ENCODE peak calls at places on chromosomes 3 and 15, in five cellular contexts. One of them, this sample, is unnamed.
A peak's percentile ranks its signal among the peaks of the same experiment; 100 is the strongest.

GRCh38 chr3:46695177-46695961 is 1.9 kb upstream of the ALS2CL start:
- DNase-seq in H9: peak; percentile 84
- DNase-seq in head of caudate nucleus: no peak
- DNase-seq in activated T-helper 1 cell treated with Interleukin-2 at 50 U/mL for 16 hours: peak; percentile 27
- DNase-seq in stimulated activated CD4-positive, alpha-beta T cell treated with anti-CD3 and anti-CD28 coated beads, Interleukin-12 subunit alpha, Interleukin-12 subunit beta, amount 100 ng/mL, for 4 hours: peak; percentile 40
- DNase-seq in this sample: no peak

GRCh38 chr15:63254991-63255390 is 22.4 kb upstream of the APH1B start:
- DNase-seq in H9: no peak
- DNase-seq in activated T-helper 1 cell treated with Interleukin-2 at 50 U/mL for 16 hours: no peak
- DNase-seq in stimulated activated CD4-positive, alpha-beta T cell treated with anti-CD3 and anti-CD28 coated beads, Interleukin-12 subunit alpha, Interleukin-12 subunit beta, amount 100 ng/mL, for 4 hours: no peak
- DNase-seq in head of caudate nucleus: no peak
- DNase-seq in this sample: no peak

GRCh38 chr15:64348455-64348854 is 7.5 kb downstream of the CSNK1G1 start:
- DNase-seq in H9: no peak
- DNase-seq in stimulated activated CD4-positive, alpha-beta T cell treated with anti-CD3 and anti-CD28 coated beads, Interleukin-12 subunit alpha, Interleukin-12 subunit beta, amount 100 ng/mL, for 4 hours: no peak
- DNase-seq in activated T-helper 1 cell treated with Interleukin-2 at 50 U/mL for 16 hours: no peak
- DNase-seq in head of caudate nucleus: no peak
- DNase-seq in this sample: no peak

GRCh38 chr3:82940124-82940523 is 1178.7 kb upstream of the GBE1 start:
- DNase-seq in head of caudate nucleus: no peak
- DNase-seq in stimulated activated CD4-positive, alpha-beta T cell treated with anti-CD3 and anti-CD28 coated beads, Interleukin-12 subunit alpha, Interleukin-12 subunit beta, amount 100 ng/mL, for 4 hours: no peak
- DNase-seq in H9: no peak
- DNase-seq in activated T-helper 1 cell treated with Interleukin-2 at 50 U/mL for 16 hours: no peak
- DNase-seq in this sample: no peak

GRCh38 chr3:44966795-44967278 is 9.1 kb downstream of the ZDHHC3 start:
- DNase-seq in head of caudate nucleus: no peak
- DNase-seq in stimulated activated CD4-positive, alpha-beta T cell treated with anti-CD3 and anti-CD28 coated beads, Interleukin-12 subunit alpha, Interleukin-12 subunit beta, amount 100 ng/mL, for 4 hours: no peak
- DNase-seq in H9: no peak
- DNase-seq in activated T-helper 1 cell treated with Interleukin-2 at 50 U/mL for 16 hours: no peak
- DNase-seq in this sample: no peak

GRCh38 chr3:159146856-159147255 is 345.0 kb downstream of the MFSD1 start:
- DNase-seq in head of caudate nucleus: no peak
- DNase-seq in H9: no peak
- DNase-seq in activated T-helper 1 cell treated with Interleukin-2 at 50 U/mL for 16 hours: no peak
- DNase-seq in stimulated activated CD4-positive, alpha-beta T cell treated with anti-CD3 and anti-CD28 coated beads, Interleukin-12 subunit alpha, Interleukin-12 subunit beta, amount 100 ng/mL, for 4 hours: no peak
- DNase-seq in this sample: no peak

GRCh38 chr15:67135494-67135893 is 70.1 kb downstream of the SMAD3 start:
- DNase-seq in stimulated activated CD4-positive, alpha-beta T cell treated with anti-CD3 and anti-CD28 coated beads, Interleukin-12 subunit alpha, Interleukin-12 subunit beta, amount 100 ng/mL, for 4 hours: no peak
- DNase-seq in activated T-helper 1 cell treated with Interleukin-2 at 50 U/mL for 16 hours: no peak
- DNase-seq in head of caudate nucleus: no peak
- DNase-seq in H9: no peak
- DNase-seq in this sample: no peak

GRCh38 chr3:187327827-187328226 is 36.3 kb upstream of the MASP1 start:
- DNase-seq in activated T-helper 1 cell treated with Interleukin-2 at 50 U/mL for 16 hours: no peak
- DNase-seq in H9: no peak
- DNase-seq in stimulated activated CD4-positive, alpha-beta T cell treated with anti-CD3 and anti-CD28 coated beads, Interleukin-12 subunit alpha, Interleukin-12 subunit beta, amount 100 ng/mL, for 4 hours: no peak
- DNase-seq in head of caudate nucleus: no peak
- DNase-seq in this sample: no peak

GRCh38 chr15:91887921-91888373 is 34.4 kb downstream of the SLCO3A1 start:
- DNase-seq in stimulated activated CD4-positive, alpha-beta T cell treated with anti-CD3 and anti-CD28 coated beads, Interleukin-12 subunit alpha, Interleukin-12 subunit beta, amount 100 ng/mL, for 4 hours: no peak
- DNase-seq in activated T-helper 1 cell treated with Interleukin-2 at 50 U/mL for 16 hours: no peak
- DNase-seq in H9: no peak
- DNase-seq in head of caudate nucleus: no peak
- DNase-seq in this sample: no peak

GRCh38 chr3:139745831-139746230 is 68.1 kb upstream of the NMNAT3 start:
- DNase-seq in head of caudate nucleus: no peak
- DNase-seq in H9: no peak
- DNase-seq in activated T-helper 1 cell treated with Interleukin-2 at 50 U/mL for 16 hours: no peak
- DNase-seq in stimulated activated CD4-positive, alpha-beta T cell treated with anti-CD3 and anti-CD28 coated beads, Interleukin-12 subunit alpha, Interleukin-12 subunit beta, amount 100 ng/mL, for 4 hours: no peak
- DNase-seq in this sample: no peak

GRCh38 chr3:139533781-139534443 is 5.6 kb downstream of the RBP1 start:
- DNase-seq in activated T-helper 1 cell treated with Interleukin-2 at 50 U/mL for 16 hours: no peak
- DNase-seq in H9: no peak
- DNase-seq in stimulated activated CD4-positive, alpha-beta T cell treated with anti-CD3 and anti-CD28 coated beads, Interleukin-12 subunit alpha, Interleukin-12 subunit beta, amount 100 ng/mL, for 4 hours: no peak
- DNase-seq in head of caudate nucleus: no peak
- DNase-seq in this sample: peak; percentile 83

GRCh38 chr15:62809968-62810260 is 232.6 kb upstream of the TPM1 start:
- DNase-seq in head of caudate nucleus: no peak
- DNase-seq in stimulated activated CD4-positive, alpha-beta T cell treated with anti-CD3 and anti-CD28 coated beads, Interleukin-12 subunit alpha, Interleukin-12 subunit beta, amount 100 ng/mL, for 4 hours: no peak
- DNase-seq in activated T-helper 1 cell treated with Interleukin-2 at 50 U/mL for 16 hours: no peak
- DNase-seq in H9: no peak
- DNase-seq in this sample: no peak

GRCh38 chr15:25659251-25659650 is 203.9 kb downstream of the ATP10A start:
- DNase-seq in stimulated activated CD4-positive, alpha-beta T cell treated with anti-CD3 and anti-CD28 coated beads, Interleukin-12 subunit alpha, Interleukin-12 subunit beta, amount 100 ng/mL, for 4 hours: no peak
- DNase-seq in head of caudate nucleus: no peak
- DNase-seq in H9: no peak
- DNase-seq in activated T-helper 1 cell treated with Interleukin-2 at 50 U/mL for 16 hours: no peak
- DNase-seq in this sample: no peak

GRCh38 chr15:52649686-52650085 is 29.5 kb downstream of the ATOSA start:
- DNase-seq in head of caudate nucleus: no peak
- DNase-seq in H9: no peak
- DNase-seq in stimulated activated CD4-positive, alpha-beta T cell treated with anti-CD3 and anti-CD28 coated beads, Interleukin-12 subunit alpha, Interleukin-12 subunit beta, amount 100 ng/mL, for 4 hours: no peak
- DNase-seq in activated T-helper 1 cell treated with Interleukin-2 at 50 U/mL for 16 hours: no peak
- DNase-seq in this sample: no peak

GRCh38 chr3:33980252-33980651 is 181.8 kb downstream of the PDCD6IP start:
- DNase-seq in head of caudate nucleus: no peak
- DNase-seq in activated T-helper 1 cell treated with Interleukin-2 at 50 U/mL for 16 hours: no peak
- DNase-seq in stimulated activated CD4-positive, alpha-beta T cell treated with anti-CD3 and anti-CD28 coated beads, Interleukin-12 subunit alpha, Interleukin-12 subunit beta, amount 100 ng/mL, for 4 hours: no peak
- DNase-seq in H9: no peak
- DNase-seq in this sample: no peak